ENCODE peak calls at places on chromosomes 3 and 15, in ten cellular contexts. B is GM12878; Y is anterior cingulate cortex; I is neural crest cell; R is CD4-positive, alpha-beta T cell; J is HL-60; O is RWPE1; Q is NCI-H1694; A is activated CD8-positive, alpha-beta memory T cell treated with anti-CD3 and anti-CD28 coated beads, Interleukin-2, amount 10 ng/mL, durations not matched to agents 7 days and 5 days; T is stimulated activated CD4-positive, alpha-beta T cell treated with anti-CD3 and anti-CD28 coated beads, Interleukin-1b, Interleukin-23, amount 100 ng/mL, for 48 hours. G is an unnamed sample.

GRCh38 chr3:2950159-2950558 is 160.0 kb downstream of the IL5RA start:
- DNase-seq in B (no peak), Y (no peak), I (no peak), R (no peak), J (no peak), O (no peak), Q (no peak), A (no peak), T (no peak), G (no peak)

GRCh38 chr3:15997274-15997943 is 177.1 kb upstream of the GALNT15 start:
- DNase-seq in B (peak), Y (no peak), I (no peak), R (no peak), J (no peak), O (no peak), Q (no peak), A (no peak), T (no peak), G (peak)

GRCh38 chr3:56923546-56924224 is 121.9 kb upstream of the ARHGEF3 start:
- DNase-seq in B (no peak), Y (no peak), I (no peak), R (peak), J (no peak), O (peak), Q (no peak), A (peak), T (no peak), G (no peak)

GRCh38 chr3:9247361-9248231 is 1.9 kb downstream of the SRGAP3 start:
- DNase-seq in B (no peak), Y (no peak), I (peak), R (no peak), J (no peak), O (no peak), Q (no peak), A (no peak), T (no peak), G (no peak)

GRCh38 chr15:60795471-60795870 is 316.5 kb upstream of the ICE2 start:
- DNase-seq in B (no peak), Y (no peak), I (no peak), R (no peak), J (no peak), O (no peak), Q (no peak), A (no peak), T (no peak), G (no peak)

GRCh38 chr3:23940775-23941174 is 4.3 kb upstream of the NR1D2 start:
- DNase-seq in B (no peak), Y (no peak), I (no peak), R (no peak), J (no peak), O (no peak), Q (no peak), A (no peak), T (no peak), G (no peak)

GRCh38 chr3:40476478-40477470 is at the start of gene ZNF619:
- DNase-seq in B (no peak), Y (peak), I (peak), R (peak), J (no peak), O (peak), Q (no peak), A (peak), T (peak), G (peak)

GRCh38 chr15:99057697-99058420 is 47.0 kb upstream of the SYNM start:
- DNase-seq in B (peak), Y (no peak), I (no peak), R (no peak), J (no peak), O (no peak), Q (no peak), A (no peak), T (no peak), G (no peak)

GRCh38 chr3:50418845-50419244 is 59.5 kb upstream of the TMEM115 start:
- DNase-seq in B (no peak), Y (no peak), I (no peak), R (no peak), J (peak), O (no peak), Q (no peak), A (no peak), T (no peak), G (no peak)

GRCh38 chr15:57509121-57509520 is 82.6 kb upstream of the MYZAP start:
- DNase-seq in B (no peak), Y (no peak), I (no peak), R (no peak), J (no peak), O (no peak), Q (no peak), A (no peak), T (no peak), G (no peak)

GRCh38 chr15:28943611-28944230 is 57.9 kb downstream of the APBA2 start:
- DNase-seq in B (no peak), Y (no peak), I (no peak), R (no peak), J (no peak), O (no peak), Q (no peak), A (no peak), T (no peak), G (no peak)

GRCh38 chr3:15409774-15410173 is 17.6 kb downstream of the METTL6 start:
- DNase-seq in B (no peak), Y (no peak), I (no peak), R (no peak), J (no peak), O (no peak), Q (no peak), A (no peak), T (no peak), G (no peak)

GRCh38 chr3:24012589-24013257 is 67.6 kb downstream of the NR1D2 start:
- DNase-seq in B (no peak), Y (no peak), I (no peak), R (no peak), J (no peak), O (no peak), Q (no peak), A (no peak), T (no peak), G (no peak)

GRCh38 chr3:167976880-167977498 is 118.7 kb downstream of the GOLIM4 start:
- DNase-seq in B (no peak), Y (no peak), I (no peak), R (no peak), J (no peak), O (no peak), Q (no peak), A (no peak), T (no peak), G (no peak)

GRCh38 chr15:57477736-57478522 is 101.6 kb downstream of the CGNL1 start:
- DNase-seq in B (peak), Y (no peak), I (no peak), R (no peak), J (no peak), O (no peak), Q (no peak), A (no peak), T (no peak), G (no peak)

GRCh38 chr15:57114070-57114469 is 195.6 kb downstream of the TCF12 start:
- DNase-seq in B (no peak), Y (no peak), I (no peak), R (no peak), J (no peak), O (no peak), Q (no peak), A (no peak), T (no peak), G (no peak)

GRCh38 chr15:79243723-79244122 is 38.8 kb upstream of the ANKRD34C start:
- DNase-seq in B (no peak), Y (no peak), I (no peak), R (no peak), J (no peak), O (no peak), Q (no peak), A (no peak), T (no peak), G (no peak)

GRCh38 chr3:127072971-127073851 is 90.3 kb downstream of the PLXNA1 start:
- DNase-seq in B (no peak), Y (no peak), I (no peak), R (no peak), J (no peak), O (no peak), Q (no peak), A (no peak), T (no peak), G (no peak)

GRCh38 chr3:31448035-31448881 is 84.5 kb upstream of the STT3B start:
- DNase-seq in B (no peak), Y (no peak), I (no peak), R (no peak), J (no peak), O (no peak), Q (no peak), A (peak), T (peak), G (peak)

GRCh38 chr3:14806641-14807263 is 12.0 kb upstream of the FGD5 start:
- DNase-seq in B (no peak), Y (no peak), I (no peak), R (no peak), J (peak), O (no peak), Q (no peak), A (peak), T (peak), G (no peak)

GRCh38 chr3:10824468-10824867 is 8.4 kb downstream of the SLC6A11 start:
- DNase-seq in B (no peak), Y (no peak), I (no peak), R (no peak), J (no peak), O (no peak), Q (no peak), A (no peak), T (no peak), G (no peak)